ENCODE peak calls at places on chromosome 11, in nine cellular contexts. One of them, this sample, is unnamed.

GRCh38 chr11:10751581-10751940 is 515 bp downstream of the CTR9 start:
- DNase-seq in stimulated activated CD4-positive, alpha-beta T cell treated with anti-CD3 and anti-CD28 coated beads, Interleukin-1b, Interleukin-23, amount 100 ng/mL, for 1 hour: no peak
- DNase-seq in Right ventricle myocardium superior: no peak
- DNase-seq in HEK293T: no peak
- DNase-seq in HCT116: no peak
- DNase-seq in uterus: no peak
- DNase-seq in aorta: no peak
- DNase-seq in fibroblast of mammary gland: no peak
- DNase-seq in GDM1: no peak
- DNase-seq in this sample: no peak

GRCh38 chr11:19283998-19284397 is 43.3 kb upstream of the E2F8 start:
- DNase-seq in fibroblast of mammary gland: no peak
- DNase-seq in stimulated activated CD4-positive, alpha-beta T cell treated with anti-CD3 and anti-CD28 coated beads, Interleukin-1b, Interleukin-23, amount 100 ng/mL, for 1 hour: no peak
- DNase-seq in HCT116: no peak
- DNase-seq in GDM1: no peak
- DNase-seq in Right ventricle myocardium superior: no peak
- DNase-seq in aorta: no peak
- DNase-seq in uterus: no peak
- DNase-seq in HEK293T: no peak
- DNase-seq in this sample: no peak

GRCh38 chr11:45085657-45086501 is 60.6 kb upstream of the PRDM11 start:
- DNase-seq in aorta: no peak
- DNase-seq in fibroblast of mammary gland: no peak
- DNase-seq in stimulated activated CD4-positive, alpha-beta T cell treated with anti-CD3 and anti-CD28 coated beads, Interleukin-1b, Interleukin-23, amount 100 ng/mL, for 1 hour: no peak
- DNase-seq in uterus: no peak
- DNase-seq in HCT116: no peak
- DNase-seq in Right ventricle myocardium superior: no peak
- DNase-seq in HEK293T: no peak
- DNase-seq in GDM1: no peak
- DNase-seq in this sample: no peak

GRCh38 chr11:31817054-31817620 is 6.0 kb upstream of the PAX6 start:
- DNase-seq in Right ventricle myocardium superior: no peak
- DNase-seq in stimulated activated CD4-positive, alpha-beta T cell treated with anti-CD3 and anti-CD28 coated beads, Interleukin-1b, Interleukin-23, amount 100 ng/mL, for 1 hour: no peak
- DNase-seq in HEK293T: peak
- DNase-seq in uterus: no peak
- DNase-seq in fibroblast of mammary gland: no peak
- DNase-seq in GDM1: no peak
- DNase-seq in HCT116: no peak
- DNase-seq in aorta: no peak
- DNase-seq in this sample: no peak

GRCh38 chr11:36075053-36075452 is 131.2 kb downstream of the LDLRAD3 start:
- DNase-seq in fibroblast of mammary gland: peak
- DNase-seq in HEK293T: no peak
- DNase-seq in stimulated activated CD4-positive, alpha-beta T cell treated with anti-CD3 and anti-CD28 coated beads, Interleukin-1b, Interleukin-23, amount 100 ng/mL, for 1 hour: no peak
- DNase-seq in aorta: no peak
- DNase-seq in GDM1: no peak
- DNase-seq in HCT116: no peak
- DNase-seq in uterus: no peak
- DNase-seq in Right ventricle myocardium superior: no peak
- DNase-seq in this sample: no peak

GRCh38 chr11:91396243-91397133 is 828.1 kb upstream of the FAT3 start:
- DNase-seq in HEK293T: no peak
- DNase-seq in uterus: no peak
- DNase-seq in Right ventricle myocardium superior: no peak
- DNase-seq in HCT116: no peak
- DNase-seq in fibroblast of mammary gland: no peak
- DNase-seq in stimulated activated CD4-positive, alpha-beta T cell treated with anti-CD3 and anti-CD28 coated beads, Interleukin-1b, Interleukin-23, amount 100 ng/mL, for 1 hour: no peak
- DNase-seq in aorta: no peak
- DNase-seq in GDM1: no peak
- DNase-seq in this sample: no peak

GRCh38 chr11:69587454-69588081 is 53.4 kb upstream of the CCND1 start:
- DNase-seq in GDM1: no peak
- DNase-seq in stimulated activated CD4-positive, alpha-beta T cell treated with anti-CD3 and anti-CD28 coated beads, Interleukin-1b, Interleukin-23, amount 100 ng/mL, for 1 hour: no peak
- DNase-seq in aorta: no peak
- DNase-seq in fibroblast of mammary gland: peak
- DNase-seq in HCT116: peak
- DNase-seq in Right ventricle myocardium superior: no peak
- DNase-seq in HEK293T: no peak
- DNase-seq in uterus: no peak
- DNase-seq in this sample: no peak

GRCh38 chr11:125588505-125588904 is 4.1 kb upstream of the STT3A start:
- DNase-seq in stimulated activated CD4-positive, alpha-beta T cell treated with anti-CD3 and anti-CD28 coated beads, Interleukin-1b, Interleukin-23, amount 100 ng/mL, for 1 hour: no peak
- DNase-seq in HCT116: peak
- DNase-seq in HEK293T: no peak
- DNase-seq in GDM1: no peak
- DNase-seq in aorta: no peak
- DNase-seq in Right ventricle myocardium superior: no peak
- DNase-seq in uterus: no peak
- DNase-seq in fibroblast of mammary gland: peak
- DNase-seq in this sample: no peak

GRCh38 chr11:17719028-17719939 is at the start of gene MYOD1:
- DNase-seq in stimulated activated CD4-positive, alpha-beta T cell treated with anti-CD3 and anti-CD28 coated beads, Interleukin-1b, Interleukin-23, amount 100 ng/mL, for 1 hour: no peak
- DNase-seq in fibroblast of mammary gland: peak
- DNase-seq in GDM1: no peak
- DNase-seq in HCT116: no peak
- DNase-seq in uterus: no peak
- DNase-seq in Right ventricle myocardium superior: peak
- DNase-seq in aorta: no peak
- DNase-seq in HEK293T: peak
- DNase-seq in this sample: no peak

GRCh38 chr11:9601041-9601875 is 27.8 kb downstream of the WEE1 start:
- DNase-seq in fibroblast of mammary gland: peak
- DNase-seq in Right ventricle myocardium superior: peak
- DNase-seq in uterus: no peak
- DNase-seq in stimulated activated CD4-positive, alpha-beta T cell treated with anti-CD3 and anti-CD28 coated beads, Interleukin-1b, Interleukin-23, amount 100 ng/mL, for 1 hour: no peak
- DNase-seq in GDM1: peak
- DNase-seq in HEK293T: no peak
- DNase-seq in HCT116: no peak
- DNase-seq in aorta: no peak
- DNase-seq in this sample: no peak

GRCh38 chr11:62646825-62647608 is 604 bp upstream of the GANAB start:
- DNase-seq in HEK293T: no peak
- DNase-seq in aorta: no peak
- DNase-seq in GDM1: no peak
- DNase-seq in fibroblast of mammary gland: no peak
- DNase-seq in uterus: no peak
- DNase-seq in Right ventricle myocardium superior: no peak
- DNase-seq in stimulated activated CD4-positive, alpha-beta T cell treated with anti-CD3 and anti-CD28 coated beads, Interleukin-1b, Interleukin-23, amount 100 ng/mL, for 1 hour: no peak
- DNase-seq in HCT116: no peak
- DNase-seq in this sample: no peak

GRCh38 chr11:70138403-70138802 is 60.3 kb downstream of the ANO1 start:
- DNase-seq in aorta: no peak
- DNase-seq in GDM1: no peak
- DNase-seq in stimulated activated CD4-positive, alpha-beta T cell treated with anti-CD3 and anti-CD28 coated beads, Interleukin-1b, Interleukin-23, amount 100 ng/mL, for 1 hour: no peak
- DNase-seq in HEK293T: no peak
- DNase-seq in fibroblast of mammary gland: no peak
- DNase-seq in HCT116: no peak
- DNase-seq in uterus: no peak
- DNase-seq in Right ventricle myocardium superior: no peak
- DNase-seq in this sample: no peak

GRCh38 chr11:3641191-3641590 is 601 bp downstream of the ART5 start:
- DNase-seq in Right ventricle myocardium superior: no peak
- DNase-seq in GDM1: no peak
- DNase-seq in uterus: no peak
- DNase-seq in aorta: no peak
- DNase-seq in HCT116: no peak
- DNase-seq in fibroblast of mammary gland: no peak
- DNase-seq in HEK293T: no peak
- DNase-seq in stimulated activated CD4-positive, alpha-beta T cell treated with anti-CD3 and anti-CD28 coated beads, Interleukin-1b, Interleukin-23, amount 100 ng/mL, for 1 hour: no peak
- DNase-seq in this sample: no peak

GRCh38 chr11:95434489-95435057 is 203.6 kb upstream of the SESN3 start:
- DNase-seq in uterus: no peak
- DNase-seq in HEK293T: no peak
- DNase-seq in aorta: no peak
- DNase-seq in fibroblast of mammary gland: no peak
- DNase-seq in HCT116: no peak
- DNase-seq in GDM1: no peak
- DNase-seq in stimulated activated CD4-positive, alpha-beta T cell treated with anti-CD3 and anti-CD28 coated beads, Interleukin-1b, Interleukin-23, amount 100 ng/mL, for 1 hour: no peak
- DNase-seq in Right ventricle myocardium superior: no peak
- DNase-seq in this sample: no peak

GRCh38 chr11:15863411-15863810 is 492.9 kb downstream of the SOX6 start:
- DNase-seq in HCT116: no peak
- DNase-seq in uterus: no peak
- DNase-seq in aorta: no peak
- DNase-seq in fibroblast of mammary gland: peak
- DNase-seq in Right ventricle myocardium superior: no peak
- DNase-seq in HEK293T: no peak
- DNase-seq in GDM1: no peak
- DNase-seq in stimulated activated CD4-positive, alpha-beta T cell treated with anti-CD3 and anti-CD28 coated beads, Interleukin-1b, Interleukin-23, amount 100 ng/mL, for 1 hour: no peak
- DNase-seq in this sample: no peak

GRCh38 chr11:65224939-65225283 is 36.9 kb upstream of the POLA2 start:
- DNase-seq in uterus: peak
- DNase-seq in aorta: no peak
- DNase-seq in HEK293T: no peak
- DNase-seq in Right ventricle myocardium superior: peak
- DNase-seq in fibroblast of mammary gland: peak
- DNase-seq in stimulated activated CD4-positive, alpha-beta T cell treated with anti-CD3 and anti-CD28 coated beads, Interleukin-1b, Interleukin-23, amount 100 ng/mL, for 1 hour: no peak
- DNase-seq in GDM1: no peak
- DNase-seq in HCT116: peak
- DNase-seq in this sample: no peak

GRCh38 chr11:125110996-125111340 is 458 bp downstream of the TMEM218 start:
- DNase-seq in fibroblast of mammary gland: peak
- DNase-seq in HEK293T: peak
- DNase-seq in HCT116: no peak
- DNase-seq in uterus: no peak
- DNase-seq in stimulated activated CD4-positive, alpha-beta T cell treated with anti-CD3 and anti-CD28 coated beads, Interleukin-1b, Interleukin-23, amount 100 ng/mL, for 1 hour: no peak
- DNase-seq in Right ventricle myocardium superior: no peak
- DNase-seq in GDM1: no peak
- DNase-seq in aorta: no peak
- DNase-seq in this sample: no peak

GRCh38 chr11:122852071-122852831 is 14.0 kb downstream of the CRTAM start:
- DNase-seq in HCT116: no peak
- DNase-seq in fibroblast of mammary gland: peak
- DNase-seq in uterus: no peak
- DNase-seq in HEK293T: no peak
- DNase-seq in aorta: no peak
- DNase-seq in stimulated activated CD4-positive, alpha-beta T cell treated with anti-CD3 and anti-CD28 coated beads, Interleukin-1b, Interleukin-23, amount 100 ng/mL, for 1 hour: no peak
- DNase-seq in Right ventricle myocardium superior: no peak
- DNase-seq in GDM1: no peak
- DNase-seq in this sample: peak

GRCh38 chr11:125448136-125448535 is 47.9 kb downstream of the FEZ1 start:
- DNase-seq in stimulated activated CD4-positive, alpha-beta T cell treated with anti-CD3 and anti-CD28 coated beads, Interleukin-1b, Interleukin-23, amount 100 ng/mL, for 1 hour: no peak
- DNase-seq in uterus: no peak
- DNase-seq in fibroblast of mammary gland: peak
- DNase-seq in aorta: no peak
- DNase-seq in GDM1: no peak
- DNase-seq in HCT116: peak
- DNase-seq in Right ventricle myocardium superior: no peak
- DNase-seq in HEK293T: no peak
- DNase-seq in this sample: no peak

GRCh38 chr11:11876458-11876857 is 34.7 kb downstream of the USP47 start:
- DNase-seq in fibroblast of mammary gland: peak
- DNase-seq in HEK293T: peak
- DNase-seq in aorta: no peak
- DNase-seq in GDM1: no peak
- DNase-seq in HCT116: peak
- DNase-seq in uterus: no peak
- DNase-seq in Right ventricle myocardium superior: no peak
- DNase-seq in stimulated activated CD4-positive, alpha-beta T cell treated with anti-CD3 and anti-CD28 coated beads, Interleukin-1b, Interleukin-23, amount 100 ng/mL, for 1 hour: no peak
- DNase-seq in this sample: no peak

GRCh38 chr11:3215346-3216026 is 3.1 kb downstream of the MRGPRG start:
- DNase-seq in Right ventricle myocardium superior: peak
- DNase-seq in fibroblast of mammary gland: no peak
- DNase-seq in uterus: no peak
- DNase-seq in stimulated activated CD4-positive, alpha-beta T cell treated with anti-CD3 and anti-CD28 coated beads, Interleukin-1b, Interleukin-23, amount 100 ng/mL, for 1 hour: no peak
- DNase-seq in HEK293T: no peak
- DNase-seq in aorta: peak
- DNase-seq in GDM1: no peak
- DNase-seq in HCT116: no peak
- DNase-seq in this sample: peak

GRCh38 chr11:19344661-19345518 is 104.1 kb upstream of the E2F8 start:
- DNase-seq in HCT116: no peak
- DNase-seq in HEK293T: peak
- DNase-seq in Right ventricle myocardium superior: peak
- DNase-seq in stimulated activated CD4-positive, alpha-beta T cell treated with anti-CD3 and anti-CD28 coated beads, Interleukin-1b, Interleukin-23, amount 100 ng/mL, for 1 hour: no peak
- DNase-seq in uterus: no peak
- DNase-seq in GDM1: no peak
- DNase-seq in aorta: peak
- DNase-seq in fibroblast of mammary gland: peak
- DNase-seq in this sample: no peak

GRCh38 chr11:118209037-118209436 is 15.8 kb downstream of the JAML start:
- DNase-seq in stimulated activated CD4-positive, alpha-beta T cell treated with anti-CD3 and anti-CD28 coated beads, Interleukin-1b, Interleukin-23, amount 100 ng/mL, for 1 hour: no peak
- DNase-seq in GDM1: no peak
- DNase-seq in HEK293T: no peak
- DNase-seq in HCT116: no peak
- DNase-seq in aorta: no peak
- DNase-seq in Right ventricle myocardium superior: no peak
- DNase-seq in fibroblast of mammary gland: no peak
- DNase-seq in uterus: no peak
- DNase-seq in this sample: no peak

GRCh38 chr11:26578998-26579635 is 7.1 kb upstream of the MUC15 start:
- DNase-seq in stimulated activated CD4-positive, alpha-beta T cell treated with anti-CD3 and anti-CD28 coated beads, Interleukin-1b, Interleukin-23, amount 100 ng/mL, for 1 hour: no peak
- DNase-seq in fibroblast of mammary gland: peak
- DNase-seq in GDM1: no peak
- DNase-seq in HCT116: no peak
- DNase-seq in HEK293T: no peak
- DNase-seq in Right ventricle myocardium superior: no peak
- DNase-seq in uterus: no peak
- DNase-seq in aorta: no peak
- DNase-seq in this sample: no peak

GRCh38 chr11:71112990-71113389 is 139.4 kb downstream of the SHANK2 start:
- DNase-seq in GDM1: no peak
- DNase-seq in fibroblast of mammary gland: no peak
- DNase-seq in aorta: no peak
- DNase-seq in Right ventricle myocardium superior: no peak
- DNase-seq in stimulated activated CD4-positive, alpha-beta T cell treated with anti-CD3 and anti-CD28 coated beads, Interleukin-1b, Interleukin-23, amount 100 ng/mL, for 1 hour: no peak
- DNase-seq in uterus: no peak
- DNase-seq in HEK293T: no peak
- DNase-seq in HCT116: no peak
- DNase-seq in this sample: no peak

GRCh38 chr11:44799036-44799435 is 72.3 kb downstream of the TSPAN18 start:
- DNase-seq in Right ventricle myocardium superior: peak
- DNase-seq in aorta: peak
- DNase-seq in HEK293T: no peak
- DNase-seq in HCT116: no peak
- DNase-seq in uterus: no peak
- DNase-seq in GDM1: no peak
- DNase-seq in fibroblast of mammary gland: no peak
- DNase-seq in stimulated activated CD4-positive, alpha-beta T cell treated with anti-CD3 and anti-CD28 coated beads, Interleukin-1b, Interleukin-23, amount 100 ng/mL, for 1 hour: no peak
- DNase-seq in this sample: no peak

GRCh38 chr11:62137276-62137861 is 13.6 kb downstream of the INCENP start:
- DNase-seq in stimulated activated CD4-positive, alpha-beta T cell treated with anti-CD3 and anti-CD28 coated beads, Interleukin-1b, Interleukin-23, amount 100 ng/mL, for 1 hour: no peak
- DNase-seq in HEK293T: no peak
- DNase-seq in GDM1: no peak
- DNase-seq in HCT116: no peak
- DNase-seq in uterus: no peak
- DNase-seq in aorta: peak
- DNase-seq in Right ventricle myocardium superior: peak
- DNase-seq in fibroblast of mammary gland: no peak
- DNase-seq in this sample: peak

GRCh38 chr11:64711944-64712306 is 11.1 kb downstream of the NRXN2 start:
- DNase-seq in HCT116: no peak
- DNase-seq in Right ventricle myocardium superior: no peak
- DNase-seq in HEK293T: no peak
- DNase-seq in stimulated activated CD4-positive, alpha-beta T cell treated with anti-CD3 and anti-CD28 coated beads, Interleukin-1b, Interleukin-23, amount 100 ng/mL, for 1 hour: no peak
- DNase-seq in uterus: no peak
- DNase-seq in GDM1: no peak
- DNase-seq in aorta: peak
- DNase-seq in fibroblast of mammary gland: no peak
- DNase-seq in this sample: no peak

GRCh38 chr11:23455291-23455864 is 595.1 kb upstream of the CCDC179 start:
- DNase-seq in fibroblast of mammary gland: no peak
- DNase-seq in uterus: no peak
- DNase-seq in HCT116: no peak
- DNase-seq in HEK293T: no peak
- DNase-seq in GDM1: no peak
- DNase-seq in Right ventricle myocardium superior: no peak
- DNase-seq in aorta: no peak
- DNase-seq in stimulated activated CD4-positive, alpha-beta T cell treated with anti-CD3 and anti-CD28 coated beads, Interleukin-1b, Interleukin-23, amount 100 ng/mL, for 1 hour: no peak
- DNase-seq in this sample: no peak

GRCh38 chr11:3052109-3052479 is 5.1 kb downstream of the CARS1 start:
- DNase-seq in HCT116: no peak
- DNase-seq in fibroblast of mammary gland: no peak
- DNase-seq in uterus: no peak
- DNase-seq in aorta: peak
- DNase-seq in stimulated activated CD4-positive, alpha-beta T cell treated with anti-CD3 and anti-CD28 coated beads, Interleukin-1b, Interleukin-23, amount 100 ng/mL, for 1 hour: no peak
- DNase-seq in GDM1: no peak
- DNase-seq in HEK293T: peak
- DNase-seq in Right ventricle myocardium superior: no peak
- DNase-seq in this sample: no peak

GRCh38 chr11:324131-324530 is 3.5 kb upstream of the IFITM3 start:
- DNase-seq in fibroblast of mammary gland: no peak
- DNase-seq in GDM1: no peak
- DNase-seq in stimulated activated CD4-positive, alpha-beta T cell treated with anti-CD3 and anti-CD28 coated beads, Interleukin-1b, Interleukin-23, amount 100 ng/mL, for 1 hour: no peak
- DNase-seq in HEK293T: no peak
- DNase-seq in Right ventricle myocardium superior: no peak
- DNase-seq in HCT116: no peak
- DNase-seq in uterus: peak
- DNase-seq in aorta: peak
- DNase-seq in this sample: no peak